ENCODE peak calls at places on chromosomes 12 and 14, in four cellular contexts. Z, V, D and U are unnamed samples.

GRCh38 chr14:37318938-37319337 is 121.2 kb downstream of the MIPOL1 start:
- DNase-seq in Z (no peak), D (no peak), V (no peak), U (no peak)

GRCh38 chr14:99257673-99258221 is 14.2 kb downstream of the BCL11B start:
- DNase-seq in V (no peak), Z (peak; percentile 45), D (no peak), U (no peak)

GRCh38 chr12:93273834-93274705 is 103.7 kb upstream of the NUDT4 start:
- DNase-seq in V (no peak), Z (no peak), D (no peak), U (peak; percentile 73)

GRCh38 chr12:74896186-74896585 is 313.5 kb downstream of the KCNC2 start:
- DNase-seq in V (no peak), D (no peak), Z (no peak), U (no peak)

GRCh38 chr14:87449016-87449415 is 544.0 kb downstream of the GALC start:
- DNase-seq in Z (no peak), D (no peak), V (no peak), U (no peak)

GRCh38 chr14:99590746-99591555 is 13.1 kb downstream of the CCDC85C start:
- DNase-seq in Z (no peak), V (no peak), D (no peak), U (no peak)

GRCh38 chr14:102210421-102211042 is 70.8 kb downstream of the WDR20 start:
- DNase-seq in D (no peak), Z (no peak), V (no peak), U (no peak)

GRCh38 chr12:51163795-51164194 is 9.1 kb downstream of the TFCP2 start:
- DNase-seq in V (no peak), D (no peak), Z (no peak), U (no peak)

GRCh38 chr14:77040995-77041744 is 12.7 kb upstream of the IRF2BPL start:
- DNase-seq in Z (no peak), D (no peak), V (no peak), U (peak; percentile 84)

GRCh38 chr12:124928095-124928911 is 13.9 kb upstream of the UBC start:
- DNase-seq in V (no peak), D (peak; percentile 85), Z (no peak), U (no peak)

GRCh38 chr14:22159049-22159448 is 430.0 kb downstream of the DAD1 start:
- DNase-seq in V (no peak), D (no peak), Z (no peak), U (no peak)
- H3K4me3 ChIP-seq in V (no peak overlapping the region), D (no peak overlapping the region), Z (no peak overlapping the region), U (no peak overlapping the region)

DNA sequence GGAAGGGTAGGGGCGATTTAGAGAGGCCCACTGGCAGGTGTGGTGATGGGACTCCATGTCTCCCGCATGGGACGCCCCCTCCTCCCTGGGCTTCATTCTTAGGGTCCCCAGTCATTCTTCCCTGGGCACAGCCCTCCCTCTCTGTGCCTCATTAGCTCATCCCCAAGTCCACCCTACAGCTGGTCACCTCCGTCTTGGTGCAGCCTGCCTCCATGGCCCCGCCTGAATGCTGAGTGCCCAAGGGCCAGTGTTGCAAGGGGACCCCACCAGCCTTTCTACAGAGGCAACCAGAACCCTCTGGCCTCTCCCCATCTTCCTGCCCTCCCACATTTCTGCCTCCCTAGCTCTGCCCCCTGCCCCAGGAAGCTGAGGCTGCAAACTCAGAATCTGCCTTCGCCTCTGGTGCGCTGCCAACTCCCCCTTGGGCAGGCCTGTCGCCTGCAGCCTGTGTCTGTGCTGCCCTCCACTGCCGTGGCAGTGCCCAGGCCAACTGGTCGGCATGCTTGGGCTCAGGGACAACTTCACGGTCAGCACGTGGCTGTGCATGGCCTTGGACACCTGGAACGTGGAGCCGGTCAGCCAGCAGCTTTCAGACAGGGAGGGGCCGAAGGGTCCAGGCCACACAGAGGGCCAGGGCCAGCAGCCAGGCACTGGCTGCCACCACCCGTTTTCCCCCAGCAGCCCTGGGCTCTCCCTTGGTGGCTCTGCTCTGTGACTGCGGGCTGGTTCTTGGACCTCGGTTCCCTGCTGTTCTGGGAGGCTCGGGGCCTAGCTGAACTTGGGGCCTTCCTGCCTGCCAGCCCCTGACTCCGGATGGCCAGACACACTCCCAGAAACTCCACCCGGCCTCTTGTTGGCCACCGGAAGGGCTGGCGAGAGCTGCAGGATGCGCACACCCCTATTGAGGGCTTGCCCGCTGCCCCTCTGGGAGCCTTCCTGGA is 33.9 kb upstream of the PPP1R13B start:
- DNase-seq in D (peak; percentile 45), V (no peak), Z (no peak), U (no peak)
- H3K4me3 ChIP-seq in D (no peak overlapping the region), V (no peak overlapping the region), Z (no peak overlapping the region), U (no peak overlapping the region)

GRCh38 chr14:91229743-91230200 is 14.7 kb downstream of the GPR68 start:
- DNase-seq in V (no peak), D (no peak), Z (peak; percentile 84), U (peak; percentile 97)

GRCh38 chr14:91229005-91229382 is 15.5 kb downstream of the GPR68 start:
- DNase-seq in Z (no peak), D (no peak), V (no peak), U (no peak)

GRCh38 chr14:91232052-91232451 is 12.5 kb downstream of the GPR68 start:
- DNase-seq in V (no peak), D (no peak), Z (no peak), U (no peak)

GRCh38 chr14:91231446-91231845 is 13.1 kb downstream of the GPR68 start:
- DNase-seq in Z (no peak), V (no peak), D (no peak), U (no peak)

GRCh38 chr14:91230363-91231035 is 14.0 kb downstream of the GPR68 start:
- DNase-seq in V (no peak), Z (no peak), D (no peak), U (no peak)
- H3K4me3 ChIP-seq in V (no peak overlapping the region), Z (peak overlapping the region; percentile 21), D (no peak overlapping the region), U (no peak overlapping the region)

GRCh38 chr14:75259946-75260545 is 18.6 kb upstream of the FOS start:
- DNase-seq in V (no peak), D (no peak), Z (no peak), U (peak; percentile 27)

GRCh38 chr14:75258803-75259509 is 19.7 kb upstream of the FOS start:
- DNase-seq in V (peak; percentile 98), Z (peak; percentile 100), D (peak; percentile 98), U (peak; percentile 99)

GRCh38 chr14:75259510-75259855 is 19.1 kb upstream of the FOS start:
- DNase-seq in D (no peak), V (no peak), Z (no peak), U (no peak)

GRCh38 chr14:75257241-75257640 is 21.4 kb upstream of the FOS start:
- DNase-seq in Z (no peak), D (no peak), V (no peak), U (no peak)

GRCh38 chr14:75258079-75258802 is 20.4 kb upstream of the FOS start:
- DNase-seq in D (peak; percentile 76), V (no peak), Z (no peak), U (no peak)
- H3K4me3 ChIP-seq in D (peak overlapping the region; percentile 61), V (peak overlapping the region; percentile 52), Z (peak overlapping the region; percentile 75), U (peak overlapping the region; percentile 64)

DNA sequence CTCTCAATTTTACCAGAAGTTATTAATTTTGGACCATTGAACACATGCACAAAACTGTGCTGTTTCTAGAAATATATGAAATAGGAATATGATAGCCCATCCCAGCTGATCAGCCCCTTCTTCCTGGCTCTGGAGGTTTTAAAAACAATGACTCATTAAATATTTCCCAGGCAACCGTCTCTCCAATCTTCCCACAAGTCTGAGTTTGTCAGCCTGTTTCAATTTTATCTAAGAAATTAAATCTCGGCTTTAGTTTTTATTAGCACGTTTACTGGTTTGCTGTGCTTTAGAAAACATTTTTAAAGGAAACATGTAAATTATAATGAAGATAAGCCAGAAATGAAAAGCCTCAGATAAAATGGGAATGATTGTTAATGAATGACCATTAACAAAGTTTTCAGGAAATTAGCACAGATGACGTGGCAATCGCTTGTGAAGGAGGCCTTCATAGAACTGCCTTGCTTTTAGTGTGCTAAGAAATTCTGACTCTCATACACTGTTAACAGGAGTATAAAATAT is 89.3 kb upstream of the RAP1B start:
- DNase-seq in V (peak; percentile 57), D (no peak), Z (no peak), U (no peak)
- H3K4me3 ChIP-seq in V (no peak overlapping the region), D (no peak overlapping the region), Z (no peak overlapping the region), U (no peak overlapping the region)

DNA sequence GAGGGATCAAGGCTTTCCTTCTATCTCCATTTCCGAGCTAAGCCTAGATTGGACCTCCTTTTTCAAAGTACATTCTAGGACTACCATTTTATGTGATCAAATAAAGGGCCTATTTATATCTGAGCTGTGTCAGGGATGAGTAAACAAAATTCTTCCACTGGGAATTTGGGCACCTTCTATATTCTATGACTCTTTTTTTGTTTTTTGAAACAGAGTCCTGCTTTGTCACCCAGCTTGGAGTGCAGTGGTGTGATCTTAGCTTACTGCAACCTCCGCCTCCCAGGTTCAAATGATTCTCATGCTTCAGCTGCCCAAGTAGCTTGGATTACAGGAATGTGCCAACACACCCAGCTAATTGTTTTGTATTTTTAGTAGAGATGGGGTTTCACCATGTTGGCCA is 64.8 kb downstream of the DRAM1 start:
- DNase-seq in Z (no peak), V (no peak), D (no peak), U (no peak)
- H3K4me3 ChIP-seq in Z (no peak overlapping the region), V (no peak overlapping the region), D (no peak overlapping the region), U (no peak overlapping the region)